ENCODE peak calls at places on chromosomes 4 and X, in six cellular contexts. B is cardiac fibroblast, A is mammary epithelial cell, S is body of pancreas, G is astrocyte of the spinal cord, Y is suprapubic skin. Q is an unnamed sample.

GRCh38 chrX:116379854-116380253 is 56.6 kb upstream of the SLC6A14 start:
- DNase-seq in S (peak), B (peak), G (peak), Y (no peak), A (peak), Q (no peak)

GRCh38 chr4:74555231-74555630 is 110.3 kb downstream of the AREG start:
- DNase-seq in Y (no peak), A (peak), S (no peak), G (peak), B (no peak), Q (peak)

GRCh38 chrX:103477496-103477895 is 41.8 kb downstream of the RAB40A start:
- DNase-seq in Y (no peak), B (no peak), A (no peak), S (no peak), G (no peak), Q (no peak)

GRCh38 chr4:20878806-20879205 is 178.5 kb downstream of the PACRGL start:
- DNase-seq in S (no peak), Y (no peak), B (no peak), A (no peak), G (no peak), Q (no peak)

GRCh38 chr4:2781911-2782310 is 11.0 kb upstream of the SH3BP2 start:
- DNase-seq in Y (peak), S (no peak), A (no peak), B (no peak), G (no peak), Q (no peak)

GRCh38 chr4:82780398-82781231 is 18.0 kb downstream of the SCD5 start:
- DNase-seq in S (peak), Y (no peak), A (no peak), G (peak), B (peak), Q (no peak)

GRCh38 chr4:124803026-124803425 is 90.5 kb upstream of the ANKRD50 start:
- DNase-seq in A (no peak), G (no peak), S (no peak), B (no peak), Y (no peak), Q (no peak)

GRCh38 chr4:167177925-167178324 is 56.4 kb downstream of the SPOCK3 start:
- DNase-seq in Y (no peak), G (no peak), A (no peak), B (no peak), S (no peak), Q (no peak)

GRCh38 chr4:65089666-65090065 is 580.6 kb downstream of the EPHA5 start:
- DNase-seq in Y (no peak), G (peak), A (peak), B (peak), S (no peak), Q (no peak)

GRCh38 chrX:16774746-16775145 is 11.5 kb upstream of the TXLNG start:
- DNase-seq in A (peak), S (no peak), Y (no peak), B (no peak), G (no peak), Q (no peak)

GRCh38 chrX:135213200-135213844 is 38.5 kb upstream of the ETDA start:
- DNase-seq in G (no peak), S (no peak), A (no peak), B (no peak), Y (no peak), Q (no peak)

GRCh38 chr4:22179124-22179874 is 230.7 kb upstream of the KCNIP4 start:
- DNase-seq in G (peak), Y (no peak), S (no peak), A (peak), B (peak), Q (no peak)

GRCh38 chr4:86961103-86961502 is 26.3 kb downstream of the AFF1 start:
- DNase-seq in B (no peak), G (no peak), A (no peak), S (no peak), Y (no peak), Q (no peak)

GRCh38 chr4:86963697-86964096 is 28.9 kb downstream of the AFF1 start:
- DNase-seq in A (peak), G (no peak), S (no peak), Y (no peak), B (no peak), Q (no peak)

GRCh38 chr4:86959588-86960500 is 25.0 kb downstream of the AFF1 start:
- DNase-seq in G (no peak), B (no peak), S (no peak), Y (no peak), A (no peak), Q (no peak)

GRCh38 chr4:86960557-86960959 is 25.7 kb downstream of the AFF1 start:
- DNase-seq in Y (no peak), G (no peak), B (peak), A (no peak), S (peak), Q (no peak)

GRCh38 chr4:86961605-86962295 is 26.9 kb downstream of the AFF1 start:
- DNase-seq in B (peak), A (no peak), Y (no peak), G (peak), S (no peak), Q (no peak)
- H3K4me3 ChIP-seq in B (no peak), A (no peak), Y (no peak), G (no peak), S (no peak), Q (no peak)

GRCh38 chr4:11428701-11429571 is at the start of gene HS3ST1:
- DNase-seq in B (peak), A (peak), S (peak), G (peak), Y (peak), Q (no peak)
- TF ChIP-seq CTCF in B (peak), A (peak), S (peak), G (peak), Y (no peak), Q (peak)

GRCh38 chrX:120603707-120604358 is at the start of gene MCTS1:
- DNase-seq in B (peak), A (peak), S (peak), G (peak), Y (peak), Q (peak)

GRCh38 chrX:120604359-120604782 is 470 bp downstream of the MCTS1 start:
- DNase-seq in Y (no peak), S (peak), G (peak), A (peak), B (peak), Q (peak)
- H3K4me3 ChIP-seq in Y (peak), S (peak), G (peak), A (peak), B (peak), Q (peak)

DNA sequence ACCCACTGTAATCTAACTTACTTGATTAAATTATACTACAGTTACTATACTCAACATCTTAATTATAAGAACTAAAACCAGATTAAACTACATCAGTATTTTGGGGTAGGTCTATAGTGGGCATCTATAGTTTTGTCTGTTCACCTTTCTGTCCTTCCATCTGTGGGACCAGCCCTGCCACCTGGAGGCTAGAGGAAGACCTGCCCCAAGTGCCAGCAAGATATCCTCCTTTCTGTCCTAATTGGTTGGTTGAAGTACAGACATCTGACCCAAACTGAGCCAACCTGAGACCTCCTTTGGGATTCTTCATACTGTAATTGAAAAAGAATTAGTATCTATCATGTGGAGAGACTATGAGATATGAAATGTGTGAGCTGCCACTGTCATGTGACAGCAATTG is 172.2 kb upstream of the TLL1 start:
- DNase-seq in B (no peak), A (no peak), G (no peak), Y (no peak), S (peak), Q (no peak)
- TF ChIP-seq CTCF in B (peak), A (peak), G (peak), Y (no peak), S (peak), Q (peak)